ENCODE peak calls at places on chromosome 16, in four cellular contexts. One of them, this sample, is unnamed.

GRCh38 chr16:11977206-11978041 is 890 bp downstream of the SNX29 start:
- DNase-seq in A549: no peak
- DNase-seq in HepG2: no peak
- DNase-seq in K562: peak; percentile 49
- DNase-seq in this sample: no peak

GRCh38 chr16:425082-425718 is at the start of gene RAB11FIP3:
- DNase-seq in A549: peak; percentile 82
- DNase-seq in HepG2: peak; percentile 53
- DNase-seq in K562: peak; percentile 89
- DNase-seq in this sample: peak; percentile 50

GRCh38 chr16:66070140-66070887 is 296.2 kb upstream of the CDH5 start:
- DNase-seq in A549: no peak
- DNase-seq in HepG2: no peak
- DNase-seq in K562: no peak
- DNase-seq in this sample: no peak

GRCh38 chr16:87956169-87956770 is 5.0 kb downstream of the BANP start:
- DNase-seq in A549: no peak
- DNase-seq in HepG2: no peak
- DNase-seq in K562: peak; percentile 77
- DNase-seq in this sample: no peak

GRCh38 chr16:77946834-77947233 is 75.5 kb upstream of the CLEC3A start:
- DNase-seq in A549: no peak
- DNase-seq in HepG2: no peak
- DNase-seq in K562: peak; percentile 8
- DNase-seq in this sample: no peak

GRCh38 chr16:82091225-82091624 is 56.2 kb downstream of the HSD17B2 start:
- DNase-seq in A549: no peak
- DNase-seq in HepG2: no peak
- DNase-seq in K562: no peak
- DNase-seq in this sample: no peak

GRCh38 chr16:50422926-50423325 is 54.1 kb upstream of the BRD7 start:
- DNase-seq in A549: no peak
- DNase-seq in HepG2: no peak
- DNase-seq in K562: no peak
- DNase-seq in this sample: no peak

GRCh38 chr16:2853531-2854073 is 4.4 kb downstream of the PRSS22 start:
- DNase-seq in A549: no peak
- DNase-seq in HepG2: no peak
- DNase-seq in K562: no peak
- DNase-seq in this sample: no peak

GRCh38 chr16:90083139-90083538 is 6.0 kb upstream of the PRDM7 start:
- DNase-seq in A549: no peak
- DNase-seq in HepG2: no peak
- DNase-seq in K562: no peak
- DNase-seq in this sample: no peak

GRCh38 chr16:30786115-30786935 is 680 bp downstream of the ZNF629 start:
- DNase-seq in A549: peak; percentile 68
- DNase-seq in HepG2: peak; percentile 60
- DNase-seq in K562: peak; percentile 61
- DNase-seq in this sample: no peak

GRCh38 chr16:3458852-3459361 is 15.4 kb downstream of the NAA60 start:
- DNase-seq in A549: peak; percentile 81
- DNase-seq in HepG2: peak; percentile 94
- DNase-seq in K562: no peak
- DNase-seq in this sample: no peak

GRCh38 chr16:25034916-25035315 is 19.7 kb upstream of the ARHGAP17 start:
- DNase-seq in A549: no peak
- DNase-seq in HepG2: no peak
- DNase-seq in K562: no peak
- DNase-seq in this sample: no peak

GRCh38 chr16:82160226-82160625 is 9.8 kb downstream of the MPHOSPH6 start:
- DNase-seq in A549: no peak
- DNase-seq in HepG2: no peak
- DNase-seq in K562: no peak
- DNase-seq in this sample: no peak

GRCh38 chr16:77213542-77214108 is 14.4 kb downstream of the SYCE1L start:
- DNase-seq in A549: peak; percentile 90
- DNase-seq in HepG2: peak; percentile 46
- DNase-seq in K562: no peak
- DNase-seq in this sample: no peak

GRCh38 chr16:56354016-56354415 is 71.3 kb downstream of the AMFR start:
- DNase-seq in A549: no peak
- DNase-seq in HepG2: no peak
- DNase-seq in K562: no peak
- DNase-seq in this sample: no peak

GRCh38 chr16:79838860-79839259 is 238.3 kb upstream of the MAF start:
- DNase-seq in A549: no peak
- DNase-seq in HepG2: no peak
- DNase-seq in K562: no peak
- DNase-seq in this sample: no peak

GRCh38 chr16:27481282-27481934 is 68.3 kb downstream of the GTF3C1 start:
- DNase-seq in A549: no peak
- DNase-seq in HepG2: no peak
- DNase-seq in K562: no peak
- DNase-seq in this sample: no peak

GRCh38 chr16:1204941-1205340 is 20.1 kb downstream of the TPSG1 start:
- DNase-seq in A549: no peak
- DNase-seq in HepG2: no peak
- DNase-seq in K562: no peak
- DNase-seq in this sample: no peak

GRCh38 chr16:64736887-64737286 is 385.0 kb downstream of the CDH11 start:
- DNase-seq in A549: no peak
- DNase-seq in HepG2: no peak
- DNase-seq in K562: no peak
- DNase-seq in this sample: no peak

GRCh38 chr16:50593410-50594139 is 45.4 kb downstream of the NKD1 start:
- DNase-seq in A549: no peak
- DNase-seq in HepG2: no peak
- DNase-seq in K562: peak; percentile 15
- DNase-seq in this sample: peak; percentile 23

GRCh38 chr16:70644763-70645597 is 1.4 kb upstream of the IL34 start:
- DNase-seq in A549: no peak
- DNase-seq in HepG2: no peak
- DNase-seq in K562: no peak
- DNase-seq in this sample: no peak

GRCh38 chr16:23594186-23594585 is 1.9 kb downstream of the NDUFAB1 start:
- DNase-seq in A549: no peak
- DNase-seq in HepG2: no peak
- DNase-seq in K562: no peak
- DNase-seq in this sample: no peak

GRCh38 chr16:50261160-50261706 is 5.1 kb upstream of the ADCY7 start:
- DNase-seq in A549: no peak
- DNase-seq in HepG2: no peak
- DNase-seq in K562: no peak
- DNase-seq in this sample: no peak

GRCh38 chr16:81468269-81468902 is 23.8 kb downstream of the CMIP start:
- DNase-seq in A549: no peak
- DNase-seq in HepG2: no peak
- DNase-seq in K562: no peak
- DNase-seq in this sample: no peak

GRCh38 chr16:57686577-57686976 is 8.0 kb upstream of the DRC7 start:
- DNase-seq in A549: no peak
- DNase-seq in HepG2: no peak
- DNase-seq in K562: no peak
- DNase-seq in this sample: no peak

GRCh38 chr16:76280421-76280820 is 3.2 kb downstream of the CNTNAP4 start:
- DNase-seq in A549: no peak
- DNase-seq in HepG2: no peak
- DNase-seq in K562: no peak
- DNase-seq in this sample: no peak

GRCh38 chr16:89449726-89450335 is 40.5 kb downstream of the ANKRD11 start:
- DNase-seq in A549: no peak
- DNase-seq in HepG2: no peak
- DNase-seq in K562: no peak
- DNase-seq in this sample: no peak

GRCh38 chr16:75241412-75241811 is 10.0 kb downstream of the BCAR1 start:
- DNase-seq in A549: no peak
- DNase-seq in HepG2: no peak
- DNase-seq in K562: no peak
- DNase-seq in this sample: no peak

GRCh38 chr16:74752756-74753155 is 21.9 kb downstream of the FA2H start:
- DNase-seq in A549: no peak
- DNase-seq in HepG2: no peak
- DNase-seq in K562: no peak
- DNase-seq in this sample: no peak

GRCh38 chr16:61165797-61166196 is 870.4 kb downstream of the CDH8 start:
- DNase-seq in A549: no peak
- DNase-seq in HepG2: no peak
- DNase-seq in K562: no peak
- DNase-seq in this sample: no peak

GRCh38 chr16:11621539-11621919 is 34.8 kb upstream of the LITAF start:
- DNase-seq in A549: no peak
- DNase-seq in HepG2: no peak
- DNase-seq in K562: no peak
- DNase-seq in this sample: no peak

GRCh38 chr16:67897231-67897630 is 4.2 kb downstream of the PSKH1 start:
- DNase-seq in A549: no peak
- DNase-seq in HepG2: no peak
- DNase-seq in K562: no peak
- DNase-seq in this sample: no peak
- TF ChIP-seq RNF2 in A549: no peak
- TF ChIP-seq RNF2 in HepG2: no peak
- TF ChIP-seq RNF2 in K562: no peak
- TF ChIP-seq RNF2 in this sample: no peak

DNA sequence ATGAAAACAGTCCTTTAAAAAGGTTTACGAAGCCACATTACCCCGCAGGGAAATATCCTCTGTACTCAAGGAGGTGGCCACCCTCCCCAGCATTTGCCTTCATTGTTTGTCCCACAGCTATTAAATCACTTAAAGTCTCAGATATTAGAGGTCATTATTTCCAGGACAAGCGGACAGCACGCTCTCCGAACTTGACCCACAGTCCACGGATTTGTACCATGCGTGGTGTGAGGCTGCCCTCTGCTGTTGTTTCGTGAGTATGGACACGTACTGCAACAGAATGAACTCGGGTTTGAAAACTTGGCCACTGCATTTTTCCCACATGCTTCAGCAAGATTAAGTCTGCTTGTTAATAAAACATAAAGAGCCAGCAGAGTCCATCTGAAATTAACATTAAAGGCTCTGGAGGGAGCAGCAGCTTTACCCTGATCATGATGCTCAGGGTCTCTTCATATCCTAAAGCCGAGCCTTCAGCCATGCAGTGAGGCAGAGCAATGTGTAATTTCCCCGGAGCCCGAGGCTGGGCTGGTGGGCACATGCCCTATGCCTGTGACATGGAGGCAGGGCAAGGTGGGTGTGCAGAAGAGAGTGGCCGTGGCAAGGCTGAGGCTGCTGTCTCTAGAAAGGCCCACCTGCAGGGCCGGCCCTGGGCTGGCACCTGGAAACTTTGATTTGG is 19.7 kb downstream of the MEAK7 start:
- DNase-seq in A549: peak; percentile 47
- DNase-seq in HepG2: peak; percentile 62
- DNase-seq in K562: peak; percentile 83
- DNase-seq in this sample: no peak
- TF ChIP-seq KDM1A in A549: no peak
- TF ChIP-seq KDM1A in HepG2: no peak
- TF ChIP-seq KDM1A in K562: no peak
- TF ChIP-seq KDM1A in this sample: no peak

GRCh38 chr16:8762254-8762653 is 35.2 kb downstream of the TMEM186 start:
- DNase-seq in A549: no peak
- DNase-seq in HepG2: no peak
- DNase-seq in K562: no peak
- DNase-seq in this sample: no peak
- TF ChIP-seq RNF2 in A549: no peak
- TF ChIP-seq RNF2 in HepG2: no peak
- TF ChIP-seq RNF2 in K562: no peak
- TF ChIP-seq RNF2 in this sample: no peak

GRCh38 chr16:46850619-46851555 is 19.9 kb upstream of the C16orf87 start:
- DNase-seq in A549: no peak
- DNase-seq in HepG2: no peak
- DNase-seq in K562: no peak
- DNase-seq in this sample: no peak

GRCh38 chr16:46845952-46846351 is 15.0 kb upstream of the C16orf87 start:
- DNase-seq in A549: no peak
- DNase-seq in HepG2: no peak
- DNase-seq in K562: no peak
- DNase-seq in this sample: no peak

GRCh38 chr16:46844771-46845170 is 13.8 kb upstream of the C16orf87 start:
- DNase-seq in A549: no peak
- DNase-seq in HepG2: no peak
- DNase-seq in K562: no peak
- DNase-seq in this sample: no peak

GRCh38 chr16:46852130-46852529 is 21.1 kb upstream of the C16orf87 start:
- DNase-seq in A549: no peak
- DNase-seq in HepG2: no peak
- DNase-seq in K562: no peak
- DNase-seq in this sample: no peak

GRCh38 chr16:46848768-46849764 is 18.1 kb upstream of the C16orf87 start:
- DNase-seq in A549: no peak
- DNase-seq in HepG2: no peak
- DNase-seq in K562: no peak
- DNase-seq in this sample: no peak
- TF ChIP-seq KDM1A in A549: no peak
- TF ChIP-seq KDM1A in HepG2: no peak
- TF ChIP-seq KDM1A in K562: no peak
- TF ChIP-seq KDM1A in this sample: no peak

GRCh38 chr16:8109510-8110369 is 480.6 kb downstream of the TMEM114 start:
- DNase-seq in A549: no peak
- DNase-seq in HepG2: no peak
- DNase-seq in K562: peak; percentile 95
- DNase-seq in this sample: no peak
- TF ChIP-seq RNF2 in A549: no peak
- TF ChIP-seq RNF2 in HepG2: no peak
- TF ChIP-seq RNF2 in K562: peak; percentile 40
- TF ChIP-seq RNF2 in this sample: no peak

DNA sequence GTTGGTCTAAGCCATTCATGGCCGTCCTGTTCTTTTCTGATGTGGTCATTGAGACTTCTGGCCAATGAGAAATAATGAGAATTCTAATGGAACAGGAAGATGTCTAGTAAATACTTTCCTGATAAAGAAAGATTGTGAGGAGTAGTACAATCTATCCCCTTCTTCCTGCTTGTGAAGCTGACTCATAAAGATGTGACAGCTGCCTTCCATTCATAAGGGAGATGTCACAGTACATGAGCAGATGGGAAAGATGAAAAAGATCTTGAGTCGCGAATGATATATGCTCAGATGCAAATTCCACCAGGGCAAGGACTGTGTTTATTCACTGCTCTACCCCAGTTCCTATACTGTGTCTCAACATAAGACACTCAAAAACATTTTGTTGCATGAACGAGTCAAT is 111.7 kb upstream of the FOXF1 start:
- DNase-seq in A549: no peak
- DNase-seq in HepG2: no peak
- DNase-seq in K562: no peak
- DNase-seq in this sample: no peak
- TF ChIP-seq KDM1A in A549: no peak
- TF ChIP-seq KDM1A in HepG2: no peak
- TF ChIP-seq KDM1A in K562: no peak
- TF ChIP-seq KDM1A in this sample: no peak

GRCh38 chr16:13435873-13436474 is 484.0 kb upstream of the ERCC4 start:
- DNase-seq in A549: no peak
- DNase-seq in HepG2: no peak
- DNase-seq in K562: peak; percentile 20
- DNase-seq in this sample: peak; percentile 50
- TF ChIP-seq RNF2 in A549: no peak
- TF ChIP-seq RNF2 in HepG2: no peak
- TF ChIP-seq RNF2 in K562: no peak
- TF ChIP-seq RNF2 in this sample: no peak